ENCODE peak calls at places on chromosomes 1 and 21, in ten cellular contexts. One of them, this sample, is unnamed. For H3K4me1, the result is how much of the 10 kb centered on the place peaks cover.

GRCh38 chr1:87805661-87806376 is 477.1 kb downstream of the LMO4 start:
- DNase-seq in CD4-positive, CD25-positive, alpha-beta regulatory T cell: no peak
- DNase-seq in uterus: no peak
- DNase-seq in cardiac muscle cell: no peak
- DNase-seq in GM23248: peak
- DNase-seq in endothelial cell of umbilical vein: peak
- DNase-seq in CD8-positive, alpha-beta T cell: no peak
- DNase-seq in astrocyte: peak
- DNase-seq in pancreas: peak
- DNase-seq in tibial artery: no peak
- DNase-seq in this sample: no peak

GRCh38 chr1:172742599-172743500 is 83.9 kb downstream of the FASLG start:
- DNase-seq in CD4-positive, CD25-positive, alpha-beta regulatory T cell: peak
- DNase-seq in uterus: no peak
- DNase-seq in cardiac muscle cell: peak
- DNase-seq in GM23248: peak
- DNase-seq in endothelial cell of umbilical vein: peak
- DNase-seq in CD8-positive, alpha-beta T cell: no peak
- DNase-seq in astrocyte: no peak
- DNase-seq in pancreas: no peak
- DNase-seq in tibial artery: no peak
- DNase-seq in this sample: no peak

GRCh38 chr1:7564097-7564496 is 207.0 kb upstream of the VAMP3 start:
- DNase-seq in CD4-positive, CD25-positive, alpha-beta regulatory T cell: no peak
- DNase-seq in uterus: no peak
- DNase-seq in cardiac muscle cell: no peak
- DNase-seq in GM23248: no peak
- DNase-seq in endothelial cell of umbilical vein: no peak
- DNase-seq in CD8-positive, alpha-beta T cell: no peak
- DNase-seq in astrocyte: no peak
- DNase-seq in pancreas: no peak
- DNase-seq in tibial artery: no peak
- DNase-seq in this sample: no peak

GRCh38 chr1:115255154-115255553 is 82.9 kb downstream of the NGF start:
- DNase-seq in CD4-positive, CD25-positive, alpha-beta regulatory T cell: no peak
- DNase-seq in uterus: no peak
- DNase-seq in cardiac muscle cell: no peak
- DNase-seq in GM23248: peak
- DNase-seq in endothelial cell of umbilical vein: no peak
- DNase-seq in CD8-positive, alpha-beta T cell: no peak
- DNase-seq in astrocyte: peak
- DNase-seq in pancreas: no peak
- DNase-seq in tibial artery: no peak
- DNase-seq in this sample: no peak

GRCh38 chr1:212608956-212609700 is 567 bp downstream of the ATF3 start:
- DNase-seq in CD4-positive, CD25-positive, alpha-beta regulatory T cell: peak
- DNase-seq in uterus: peak
- DNase-seq in cardiac muscle cell: peak
- DNase-seq in GM23248: peak
- DNase-seq in endothelial cell of umbilical vein: peak
- DNase-seq in CD8-positive, alpha-beta T cell: peak
- DNase-seq in astrocyte: peak
- DNase-seq in pancreas: peak
- DNase-seq in tibial artery: peak
- DNase-seq in this sample: peak

GRCh38 chr1:86409416-86410021 is 13.4 kb upstream of the ODF2L start:
- DNase-seq in CD4-positive, CD25-positive, alpha-beta regulatory T cell: no peak
- DNase-seq in uterus: no peak
- DNase-seq in cardiac muscle cell: no peak
- DNase-seq in GM23248: peak
- DNase-seq in endothelial cell of umbilical vein: no peak
- DNase-seq in CD8-positive, alpha-beta T cell: no peak
- DNase-seq in astrocyte: peak
- DNase-seq in pancreas: no peak
- DNase-seq in tibial artery: no peak
- DNase-seq in this sample: no peak

GRCh38 chr21:33492571-33492970 is 1.1 kb upstream of the DNAJC28 start:
- DNase-seq in CD4-positive, CD25-positive, alpha-beta regulatory T cell: no peak
- DNase-seq in uterus: no peak
- DNase-seq in cardiac muscle cell: no peak
- DNase-seq in GM23248: peak
- DNase-seq in endothelial cell of umbilical vein: no peak
- DNase-seq in CD8-positive, alpha-beta T cell: no peak
- DNase-seq in astrocyte: no peak
- DNase-seq in pancreas: no peak
- DNase-seq in tibial artery: no peak
- DNase-seq in this sample: no peak

GRCh38 chr1:35111106-35111505 is 31.9 kb downstream of the ZMYM1 start:
- DNase-seq in CD4-positive, CD25-positive, alpha-beta regulatory T cell: no peak
- DNase-seq in uterus: no peak
- DNase-seq in cardiac muscle cell: no peak
- DNase-seq in GM23248: peak
- DNase-seq in endothelial cell of umbilical vein: no peak
- DNase-seq in CD8-positive, alpha-beta T cell: no peak
- DNase-seq in astrocyte: peak
- DNase-seq in pancreas: no peak
- DNase-seq in tibial artery: no peak
- DNase-seq in this sample: no peak

GRCh38 chr1:39917825-39918224 is 16.1 kb upstream of the MYCL start:
- DNase-seq in CD4-positive, CD25-positive, alpha-beta regulatory T cell: no peak
- DNase-seq in uterus: no peak
- DNase-seq in cardiac muscle cell: no peak
- DNase-seq in GM23248: no peak
- DNase-seq in endothelial cell of umbilical vein: no peak
- DNase-seq in CD8-positive, alpha-beta T cell: no peak
- DNase-seq in astrocyte: no peak
- DNase-seq in pancreas: no peak
- DNase-seq in tibial artery: no peak
- DNase-seq in this sample: no peak

GRCh38 chr1:119712342-119713038 is 756 bp downstream of the PHGDH start:
- DNase-seq in CD4-positive, CD25-positive, alpha-beta regulatory T cell: peak
- DNase-seq in uterus: peak
- DNase-seq in cardiac muscle cell: peak
- DNase-seq in GM23248: peak
- DNase-seq in endothelial cell of umbilical vein: peak
- DNase-seq in CD8-positive, alpha-beta T cell: no peak
- DNase-seq in astrocyte: peak
- DNase-seq in pancreas: peak
- DNase-seq in tibial artery: peak
- DNase-seq in this sample: peak

GRCh38 chr1:64171797-64172281 is 31.6 kb upstream of the UBE2U start:
- DNase-seq in CD4-positive, CD25-positive, alpha-beta regulatory T cell: no peak
- DNase-seq in uterus: no peak
- DNase-seq in cardiac muscle cell: no peak
- DNase-seq in GM23248: peak
- DNase-seq in endothelial cell of umbilical vein: peak
- DNase-seq in CD8-positive, alpha-beta T cell: no peak
- DNase-seq in astrocyte: peak
- DNase-seq in pancreas: no peak
- DNase-seq in tibial artery: no peak
- DNase-seq in this sample: no peak

GRCh38 chr1:70208292-70208691 is 2.9 kb upstream of the LRRC40 start:
- DNase-seq in CD4-positive, CD25-positive, alpha-beta regulatory T cell: no peak
- DNase-seq in uterus: no peak
- DNase-seq in cardiac muscle cell: no peak
- DNase-seq in GM23248: no peak
- DNase-seq in endothelial cell of umbilical vein: no peak
- DNase-seq in CD8-positive, alpha-beta T cell: no peak
- DNase-seq in astrocyte: no peak
- DNase-seq in pancreas: no peak
- DNase-seq in tibial artery: no peak
- DNase-seq in this sample: no peak

GRCh38 chr1:70207492-70207891 is 2.1 kb upstream of the LRRC40 start:
- DNase-seq in CD4-positive, CD25-positive, alpha-beta regulatory T cell: no peak
- DNase-seq in uterus: no peak
- DNase-seq in cardiac muscle cell: no peak
- DNase-seq in GM23248: no peak
- DNase-seq in endothelial cell of umbilical vein: no peak
- DNase-seq in CD8-positive, alpha-beta T cell: no peak
- DNase-seq in astrocyte: no peak
- DNase-seq in pancreas: no peak
- DNase-seq in tibial artery: no peak
- DNase-seq in this sample: no peak

GRCh38 chr1:70210820-70211219 is 5.4 kb upstream of the LRRC40 start:
- DNase-seq in CD4-positive, CD25-positive, alpha-beta regulatory T cell: no peak
- DNase-seq in uterus: no peak
- DNase-seq in cardiac muscle cell: no peak
- DNase-seq in GM23248: peak
- DNase-seq in endothelial cell of umbilical vein: peak
- DNase-seq in CD8-positive, alpha-beta T cell: no peak
- DNase-seq in astrocyte: no peak
- DNase-seq in pancreas: no peak
- DNase-seq in tibial artery: no peak
- DNase-seq in this sample: no peak

GRCh38 chr1:70205437-70206118 is at the start of gene LRRC40:
- DNase-seq in CD4-positive, CD25-positive, alpha-beta regulatory T cell: peak
- DNase-seq in uterus: peak
- DNase-seq in cardiac muscle cell: peak
- DNase-seq in GM23248: peak
- DNase-seq in endothelial cell of umbilical vein: peak
- DNase-seq in CD8-positive, alpha-beta T cell: peak
- DNase-seq in astrocyte: peak
- DNase-seq in pancreas: peak
- DNase-seq in tibial artery: peak
- DNase-seq in this sample: peak

DNA sequence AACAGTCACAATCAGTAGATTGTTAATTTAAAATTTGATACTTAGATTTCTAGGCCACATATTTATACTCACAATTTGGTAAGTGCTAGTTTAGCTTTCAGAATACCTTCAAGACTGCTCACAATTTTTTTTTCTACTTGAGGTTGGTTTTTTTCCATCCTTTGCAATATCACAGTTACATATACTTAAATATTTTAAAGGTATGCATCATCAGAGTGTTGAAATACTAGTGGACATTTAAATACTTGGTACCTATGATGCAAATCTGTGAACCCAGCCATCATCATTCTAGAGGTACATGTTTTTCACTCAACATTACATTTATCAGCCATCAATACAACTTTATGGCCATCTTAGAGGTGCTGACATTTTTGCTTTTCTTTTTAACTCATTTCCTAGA is 6.2 kb upstream of the LRRC40 start:
- DNase-seq in CD4-positive, CD25-positive, alpha-beta regulatory T cell: no peak
- DNase-seq in uterus: no peak
- DNase-seq in cardiac muscle cell: no peak
- DNase-seq in GM23248: peak
- DNase-seq in endothelial cell of umbilical vein: no peak
- DNase-seq in CD8-positive, alpha-beta T cell: no peak
- DNase-seq in astrocyte: no peak
- DNase-seq in pancreas: no peak
- DNase-seq in tibial artery: no peak
- DNase-seq in this sample: no peak
- H3K4me1 ChIP-seq in CD4-positive, CD25-positive, alpha-beta regulatory T cell: under half
- H3K4me1 ChIP-seq in uterus: under half
- H3K4me1 ChIP-seq in cardiac muscle cell: under half
- H3K4me1 ChIP-seq in GM23248: half or more
- H3K4me1 ChIP-seq in endothelial cell of umbilical vein: under half
- H3K4me1 ChIP-seq in CD8-positive, alpha-beta T cell: under half
- H3K4me1 ChIP-seq in astrocyte: under half
- H3K4me1 ChIP-seq in pancreas: under half
- H3K4me1 ChIP-seq in tibial artery: under half
- H3K4me1 ChIP-seq in this sample: under half

GRCh38 chr21:42365770-42366169 is 565 bp downstream of the TFF1 start:
- DNase-seq in CD4-positive, CD25-positive, alpha-beta regulatory T cell: no peak
- DNase-seq in uterus: no peak
- DNase-seq in cardiac muscle cell: no peak
- DNase-seq in GM23248: no peak
- DNase-seq in endothelial cell of umbilical vein: no peak
- DNase-seq in CD8-positive, alpha-beta T cell: no peak
- DNase-seq in astrocyte: no peak
- DNase-seq in pancreas: no peak
- DNase-seq in tibial artery: no peak
- DNase-seq in this sample: no peak
- H3K4me3 ChIP-seq in CD4-positive, CD25-positive, alpha-beta regulatory T cell: no peak
- H3K4me3 ChIP-seq in uterus: no peak
- H3K4me3 ChIP-seq in cardiac muscle cell: no peak
- H3K4me3 ChIP-seq in GM23248: no peak
- H3K4me3 ChIP-seq in endothelial cell of umbilical vein: no peak
- H3K4me3 ChIP-seq in CD8-positive, alpha-beta T cell: no peak
- H3K4me3 ChIP-seq in astrocyte: no peak
- H3K4me3 ChIP-seq in pancreas: no peak
- H3K4me3 ChIP-seq in tibial artery: no peak
- H3K4me3 ChIP-seq in this sample: no peak

DNA sequence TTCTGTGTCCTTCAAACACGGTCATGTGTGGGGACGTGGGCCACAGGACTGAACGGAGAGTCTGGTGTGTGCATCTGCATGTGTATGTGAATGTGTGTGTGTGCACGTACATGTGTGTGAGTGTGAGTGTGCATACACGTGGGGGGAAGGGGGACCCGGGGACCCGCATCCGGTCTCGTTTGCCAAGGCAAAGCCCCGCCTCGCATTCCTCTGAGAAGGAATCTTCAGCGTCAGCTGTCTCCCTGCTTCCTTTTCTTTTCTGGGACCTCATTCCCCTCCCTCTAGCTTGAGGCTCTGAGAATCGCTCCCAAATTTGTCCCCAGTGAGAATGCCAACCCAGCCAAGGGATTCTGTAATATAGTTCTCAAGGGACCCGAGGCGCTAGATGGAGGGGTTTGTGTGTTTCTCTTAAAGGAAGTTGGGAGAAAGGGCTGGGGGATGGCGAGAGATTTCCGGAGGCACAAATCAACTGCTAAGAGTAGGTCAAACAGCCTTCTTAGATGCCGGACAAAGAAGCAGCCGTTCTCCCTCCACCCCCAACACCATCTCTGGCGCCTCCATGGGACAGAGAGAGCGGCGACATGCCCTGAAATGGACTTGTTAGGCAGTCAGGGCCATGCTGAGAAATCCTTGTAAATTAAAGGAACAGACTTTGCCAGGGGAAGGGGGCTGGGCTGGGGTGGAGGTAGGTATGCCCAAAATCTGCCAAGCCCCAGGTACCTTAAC is 6.6 kb downstream of the IFFO2 start:
- DNase-seq in CD4-positive, CD25-positive, alpha-beta regulatory T cell: peak
- DNase-seq in uterus: peak
- DNase-seq in cardiac muscle cell: peak
- DNase-seq in GM23248: peak
- DNase-seq in endothelial cell of umbilical vein: peak
- DNase-seq in CD8-positive, alpha-beta T cell: no peak
- DNase-seq in astrocyte: peak
- DNase-seq in pancreas: no peak
- DNase-seq in tibial artery: peak
- DNase-seq in this sample: no peak
- H3K4me1 ChIP-seq in CD4-positive, CD25-positive, alpha-beta regulatory T cell: half or more
- H3K4me1 ChIP-seq in uterus: under half
- H3K4me1 ChIP-seq in cardiac muscle cell: under half
- H3K4me1 ChIP-seq in GM23248: half or more
- H3K4me1 ChIP-seq in endothelial cell of umbilical vein: half or more
- H3K4me1 ChIP-seq in CD8-positive, alpha-beta T cell: half or more
- H3K4me1 ChIP-seq in astrocyte: half or more
- H3K4me1 ChIP-seq in pancreas: half or more
- H3K4me1 ChIP-seq in tibial artery: under half
- H3K4me1 ChIP-seq in this sample: under half

DNA sequence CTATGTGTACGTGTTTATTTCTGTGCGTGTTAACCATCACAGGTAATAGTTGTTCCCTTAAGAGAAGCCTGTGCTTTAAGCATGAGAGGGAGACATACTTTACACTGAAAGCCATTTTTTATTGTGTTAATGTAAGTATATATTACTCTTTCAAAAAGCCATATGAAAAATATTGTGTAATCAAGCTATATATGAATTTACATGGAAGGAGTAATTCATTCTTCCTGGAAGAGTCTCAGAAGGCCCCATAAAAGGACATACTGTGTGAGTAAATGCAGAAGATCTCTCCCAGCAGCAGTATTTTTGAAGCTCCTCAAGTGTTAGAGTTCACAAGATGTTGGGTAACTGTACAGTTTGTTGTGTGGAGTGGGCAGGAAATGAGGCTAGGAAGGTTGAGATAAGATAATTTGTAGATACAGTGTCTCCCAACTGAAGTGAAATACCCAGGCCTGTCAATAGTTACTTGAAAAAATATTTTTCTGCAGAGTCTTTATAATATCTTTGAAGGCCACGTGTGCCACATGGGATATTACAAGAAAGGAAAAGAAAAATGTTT is 138.3 kb downstream of the PTGER3 start:
- DNase-seq in CD4-positive, CD25-positive, alpha-beta regulatory T cell: no peak
- DNase-seq in uterus: no peak
- DNase-seq in cardiac muscle cell: no peak
- DNase-seq in GM23248: no peak
- DNase-seq in endothelial cell of umbilical vein: no peak
- DNase-seq in CD8-positive, alpha-beta T cell: no peak
- DNase-seq in astrocyte: no peak
- DNase-seq in pancreas: no peak
- DNase-seq in tibial artery: no peak
- DNase-seq in this sample: no peak
- H3K4me3 ChIP-seq in CD4-positive, CD25-positive, alpha-beta regulatory T cell: no peak
- H3K4me3 ChIP-seq in uterus: no peak
- H3K4me3 ChIP-seq in cardiac muscle cell: no peak
- H3K4me3 ChIP-seq in GM23248: no peak
- H3K4me3 ChIP-seq in endothelial cell of umbilical vein: no peak
- H3K4me3 ChIP-seq in CD8-positive, alpha-beta T cell: no peak
- H3K4me3 ChIP-seq in astrocyte: no peak
- H3K4me3 ChIP-seq in pancreas: no peak
- H3K4me3 ChIP-seq in tibial artery: no peak
- H3K4me3 ChIP-seq in this sample: no peak